ENCODE peak calls at places on chromosomes 4 and X, in five cellular contexts. T is A549, N is stomach, J is tibial nerve, P is K562. Z is an unnamed sample. For H3K4me1, the result is how much of the 10 kb centered on the place peaks cover.

GRCh38 chrX:68942141-68942540 is 113.3 kb downstream of the EFNB1 start:
- DNase-seq in T (no peak), N (peak), J (no peak), P (no peak), Z (no peak)

GRCh38 chrX:74370482-74370881 is 50.8 kb upstream of the SLC16A2 start:
- DNase-seq in T (no peak), N (no peak), J (no peak), P (no peak), Z (no peak)

GRCh38 chrX:68808686-68809357 is 20.0 kb upstream of the EFNB1 start:
- DNase-seq in T (no peak), N (no peak), J (no peak), P (peak), Z (no peak)

GRCh38 chrX:96689951-96690350 is 5.3 kb downstream of the DIAPH2 start:
- DNase-seq in T (no peak), N (no peak), J (no peak), P (no peak), Z (no peak)

GRCh38 chr4:14749910-14750309 is 252.4 kb upstream of the CPEB2 start:
- DNase-seq in T (no peak), N (peak), J (no peak), P (peak), Z (no peak)

GRCh38 chrX:39813631-39814246 is 284.0 kb downstream of the BCOR start:
- DNase-seq in T (no peak), N (peak), J (peak), P (no peak), Z (peak)

GRCh38 chr4:176034498-176034897 is 31.1 kb upstream of the WDR17 start:
- DNase-seq in T (no peak), N (no peak), J (no peak), P (peak), Z (no peak)

GRCh38 chr4:14023036-14023435 is 395.5 kb upstream of the BOD1L1 start:
- DNase-seq in T (no peak), N (no peak), J (no peak), P (no peak), Z (no peak)

GRCh38 chr4:157075811-157076577 is at the start of gene GLRB:
- DNase-seq in T (peak), N (no peak), J (no peak), P (no peak), Z (peak)

GRCh38 chrX:67674741-67675140 is 130.9 kb downstream of the AR start:
- DNase-seq in T (no peak), N (no peak), J (no peak), P (no peak), Z (no peak)

GRCh38 chrX:97155809-97156208 is 272.1 kb downstream of the RPA4 start:
- DNase-seq in T (no peak), N (no peak), J (no peak), P (no peak), Z (no peak)

GRCh38 chr4:153151535-153152452 is 52.4 kb upstream of the TRIM2 start:
- DNase-seq in T (no peak), N (peak), J (no peak), P (no peak), Z (peak)

GRCh38 chrX:42096262-42096939 is 173.0 kb upstream of the CASK start:
- DNase-seq in T (peak), N (peak), J (no peak), P (peak), Z (no peak)

GRCh38 chrX:15848576-15848975 is 6.0 kb downstream of the AP1S2 start:
- DNase-seq in T (no peak), N (no peak), J (no peak), P (no peak), Z (no peak)

GRCh38 chr4:47000406-47000805 is 7.0 kb upstream of the GABRA4 start:
- DNase-seq in T (no peak), N (no peak), J (no peak), P (no peak), Z (no peak)

GRCh38 chr4:24843121-24843520 is 47.7 kb downstream of the SOD3 start:
- DNase-seq in T (no peak), N (no peak), J (no peak), P (no peak), Z (no peak)

GRCh38 chr4:8368061-8368481 is 72.5 kb downstream of the ACOX3 start:
- DNase-seq in T (no peak), N (no peak), J (no peak), P (no peak), Z (no peak)

GRCh38 chrX:137352101-137352660 is 213.7 kb upstream of the ZIC3 start:
- DNase-seq in T (no peak), N (no peak), J (no peak), P (peak), Z (no peak)

GRCh38 chr4:55500072-55500471 is 46.6 kb downstream of the CLOCK start:
- DNase-seq in T (no peak), N (no peak), J (no peak), P (no peak), Z (no peak)

GRCh38 chrX:18793601-18794089 is 86.2 kb downstream of the PPEF1 start:
- DNase-seq in T (peak), N (no peak), J (no peak), P (peak), Z (no peak)

GRCh38 chrX:14027511-14028019 is 2.1 kb downstream of the GEMIN8 start:
- DNase-seq in T (no peak), N (no peak), J (no peak), P (peak), Z (no peak)

GRCh38 chr4:88146891-88147290 is 11.5 kb downstream of the ABCG2 start:
- DNase-seq in T (no peak), N (no peak), J (no peak), P (no peak), Z (no peak)

GRCh38 chr4:38195486-38195885 is 235.3 kb downstream of the PTTG2 start:
- DNase-seq in T (no peak), N (no peak), J (no peak), P (no peak), Z (no peak)

GRCh38 chr4:156673483-156673882 is 298.1 kb downstream of the PDGFC start:
- DNase-seq in T (no peak), N (no peak), J (no peak), P (no peak), Z (no peak)

GRCh38 chr4:77493120-77493767 is 112.4 kb upstream of the CXCL13 start:
- DNase-seq in T (no peak), N (no peak), J (no peak), P (no peak), Z (no peak)

GRCh38 chrX:71302461-71303213 is 1.1 kb downstream of the ITGB1BP2 start:
- DNase-seq in T (no peak), N (no peak), J (no peak), P (no peak), Z (no peak)

GRCh38 chr4:108492816-108493595 is 127.4 kb upstream of the RPL34 start:
- DNase-seq in T (no peak), N (no peak), J (no peak), P (peak), Z (no peak)

GRCh38 chr4:151197258-151197657 is 79.7 kb upstream of the PRSS48 start:
- DNase-seq in T (no peak), N (no peak), J (peak), P (no peak), Z (no peak)

GRCh38 chr4:123876640-123877039 is 480.0 kb downstream of the SPRY1 start:
- DNase-seq in T (no peak), N (no peak), J (no peak), P (no peak), Z (no peak)

GRCh38 chr4:127810551-127810950 is 28.4 kb downstream of the HSPA4L start:
- DNase-seq in T (no peak), N (no peak), J (no peak), P (no peak), Z (no peak)

GRCh38 chrX:24494544-24495113 is 29.5 kb downstream of the PDK3 start:
- DNase-seq in T (peak), N (no peak), J (no peak), P (no peak), Z (no peak)

GRCh38 chrX:152861826-152862225 is 31.0 kb downstream of the NSDHL start:
- DNase-seq in T (no peak), N (no peak), J (no peak), P (no peak), Z (no peak)

GRCh38 chr4:120858776-120859175 is 63.8 kb downstream of the PRDM5 start:
- DNase-seq in T (no peak), N (no peak), J (no peak), P (no peak), Z (no peak)

GRCh38 chrX:141320801-141321200 is 78.5 kb upstream of the SPANXC start:
- DNase-seq in T (no peak), N (no peak), J (no peak), P (no peak), Z (no peak)
- TF ChIP-seq EP300 in T (no peak), N (no peak), J (no peak), P (no peak), Z (no peak)

DNA sequence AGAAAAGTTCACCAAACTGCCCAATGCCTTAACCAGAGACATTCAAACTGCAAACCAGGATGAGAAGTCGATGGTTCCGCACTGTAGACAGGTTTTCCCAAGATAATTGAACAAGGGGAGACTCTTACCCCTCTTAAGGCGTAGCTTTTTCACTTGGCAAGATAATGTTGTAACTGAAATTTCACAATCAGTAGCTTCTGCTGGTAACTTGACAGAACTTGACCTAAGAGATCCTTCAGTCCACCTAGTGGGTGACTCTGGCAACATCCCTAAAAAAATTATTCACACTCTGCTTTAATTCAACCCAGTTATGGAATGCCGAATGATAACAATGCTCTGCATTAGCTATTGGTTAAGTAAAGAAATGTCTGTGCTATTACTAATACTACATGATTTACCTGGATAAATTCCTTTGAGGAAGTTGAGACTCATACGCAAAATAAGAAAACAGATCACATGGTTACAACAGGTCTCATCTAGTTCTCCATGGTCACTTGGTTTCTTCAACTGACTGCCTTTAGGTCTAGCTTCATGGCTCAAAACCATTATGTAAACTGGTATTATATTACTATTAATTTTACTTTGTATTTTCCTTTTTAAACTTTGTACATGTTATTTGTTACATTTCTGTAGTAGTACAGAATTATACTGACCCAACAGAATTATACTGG is 9.1 kb downstream of the ELF2 start:
- DNase-seq in T (peak), N (no peak), J (no peak), P (peak), Z (no peak)
- TF ChIP-seq CTCF in T (peak), N (no peak), J (peak), P (peak), Z (peak)

DNA sequence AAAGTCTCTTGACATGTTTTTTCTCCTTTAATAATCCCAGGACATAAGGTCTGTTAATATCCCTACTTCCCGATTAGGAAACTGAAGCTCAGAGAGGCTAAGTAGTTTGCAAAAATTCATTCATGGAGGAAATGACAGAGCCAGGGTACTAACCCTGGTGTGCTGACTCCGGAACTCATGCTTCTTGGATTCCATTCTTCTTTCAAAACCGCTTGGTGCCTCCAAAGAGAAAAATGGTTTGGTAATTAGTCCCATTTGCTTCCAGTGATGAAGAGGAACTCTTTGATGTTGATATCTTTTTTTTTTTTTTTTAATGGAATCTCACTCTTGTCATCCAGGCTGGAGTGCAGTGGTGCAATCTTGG is 146.9 kb downstream of the PALLD start:
- DNase-seq in T (no peak), N (no peak), J (no peak), P (no peak), Z (no peak)
- H3K4me1 ChIP-seq in T (under half), N (under half), J (under half), P (under half), Z (under half)

DNA sequence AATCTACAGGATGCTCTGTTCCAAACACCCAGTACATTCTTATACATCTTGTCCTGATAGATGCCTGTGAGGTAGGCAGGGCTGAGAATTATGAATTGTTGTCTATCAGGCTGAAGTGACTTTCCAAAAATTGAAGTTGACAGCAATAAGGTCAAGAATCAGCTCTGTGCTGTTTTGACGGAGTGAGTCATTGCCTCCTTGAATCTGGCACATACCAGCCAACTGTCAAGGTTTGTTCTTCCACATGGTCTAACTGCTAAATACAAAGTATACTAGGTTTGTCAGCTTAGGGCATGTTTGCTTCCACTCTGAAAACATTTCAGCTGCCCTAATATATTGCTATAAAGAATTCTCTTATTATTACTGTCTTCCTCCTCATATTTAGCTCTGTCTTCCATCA is 32.3 kb downstream of the SH3RF1 start:
- DNase-seq in T (no peak), N (no peak), J (no peak), P (no peak), Z (no peak)
- TF ChIP-seq EP300 in T (no peak), N (no peak), J (no peak), P (no peak), Z (no peak)

Z was measured in upper lobe of left lung.